ENCODE peak calls at places on chromosomes 4 and X, in nine cellular contexts. B, G, L, T, H, R, E, S and Q are unnamed samples.

GRCh38 chrX:136219893-136220292 is 31.3 kb downstream of the MAP7D3 start:
- DNase-seq in G (no peak), T (no peak), R (peak; percentile 43), H (no peak), B (no peak), E (no peak), L (no peak), S (no peak), Q (no peak)

GRCh38 chr4:148740701-148741100 is 298.5 kb upstream of the NR3C2 start:
- DNase-seq in L (no peak), R (peak; percentile 44), H (no peak), E (no peak), S (no peak), T (no peak), G (no peak), B (no peak), Q (no peak)

GRCh38 chr4:94533405-94534223 is 81.9 kb downstream of the PDLIM5 start:
- DNase-seq in R (no peak), B (no peak), H (no peak), G (no peak), L (no peak), S (peak; percentile 77), E (no peak), T (no peak), Q (no peak)

GRCh38 chr4:24971192-24971591 is 58.4 kb upstream of the CCDC149 start:
- DNase-seq in S (no peak), T (no peak), E (no peak), L (peak; percentile 12), R (peak; percentile 93), H (no peak), G (no peak), B (no peak), Q (no peak)

GRCh38 chr4:176988226-176988625 is 195.5 kb upstream of the VEGFC start:
- DNase-seq in E (no peak), B (no peak), R (peak; percentile 97), H (peak; percentile 95), L (peak; percentile 90), S (no peak), G (peak; percentile 95), T (peak; percentile 93), Q (peak; percentile 100)

GRCh38 chr4:54840992-54841768 is 183.4 kb downstream of the KIT start:
- DNase-seq in H (no peak), L (peak; percentile 13), S (no peak), R (no peak), B (no peak), E (no peak), T (peak; percentile 33), G (peak; percentile 67), Q (peak; percentile 7)

GRCh38 chrX:103215768-103216085 is 819 bp downstream of the BEX4 start:
- DNase-seq in L (no peak), B (peak; percentile 69), E (no peak), H (peak; percentile 2), S (peak; percentile 54), G (peak; percentile 22), R (peak; percentile 21), T (no peak), Q (no peak)

GRCh38 chrX:153768311-153769157 is 4.5 kb downstream of the PLXNB3 start:
- DNase-seq in G (no peak), H (no peak), L (no peak), S (no peak), E (peak; percentile 3), B (no peak), T (no peak), R (no peak), Q (no peak)

GRCh38 chr4:101977096-101977495 is 186.6 kb downstream of the BANK1 start:
- DNase-seq in E (no peak), G (peak; percentile 96), H (peak; percentile 99), B (no peak), L (peak; percentile 92), S (no peak), R (peak; percentile 95), T (peak; percentile 96), Q (peak; percentile 98)

GRCh38 chrX:154486396-154487207 is at the start of gene UBL4A:
- DNase-seq in R (peak; percentile 68), B (peak; percentile 34), E (peak; percentile 38), H (peak; percentile 44), G (peak; percentile 70), T (no peak), L (peak; percentile 51), S (peak; percentile 48), Q (peak; percentile 61)

GRCh38 chr4:152063301-152064235 is 302.8 kb upstream of the GATB start:
- DNase-seq in G (no peak), R (no peak), T (no peak), H (no peak), L (peak; percentile 23), B (peak; percentile 55), E (peak; percentile 43), S (no peak), Q (no peak)

GRCh38 chrX:34629572-34629971 is 27.5 kb downstream of the TMEM47 start:
- DNase-seq in G (peak; percentile 56), B (no peak), T (no peak), S (no peak), R (peak; percentile 78), L (no peak), E (no peak), H (no peak), Q (no peak)

GRCh38 chr4:125358453-125358852 is 43.7 kb downstream of the FAT4 start:
- DNase-seq in L (no peak), E (no peak), R (no peak), B (no peak), S (no peak), T (no peak), G (no peak), H (no peak), Q (no peak)

GRCh38 chrX:39866229-39866628 is 231.5 kb downstream of the BCOR start:
- DNase-seq in S (no peak), B (no peak), L (no peak), E (no peak), R (no peak), G (no peak), H (no peak), T (no peak), Q (no peak)

GRCh38 chr4:106039796-106040195 is 144.5 kb downstream of the NPNT start:
- DNase-seq in R (no peak), G (peak; percentile 17), B (no peak), S (no peak), E (no peak), T (no peak), L (no peak), H (peak; percentile 72), Q (no peak)

GRCh38 chrX:261167-261857 is 19.9 kb upstream of the PLCXD1 start:
- DNase-seq in T (peak; percentile 68), S (no peak), L (peak; percentile 96), R (no peak), H (peak; percentile 28), E (no peak), G (peak; percentile 36), B (no peak), Q (peak; percentile 23)